ENCODE peak calls at places on chromosome 4, in five cellular contexts. W is CD8-positive, alpha-beta T cell; N is dorsolateral prefrontal cortex; S is left cardiac atrium; P is NCI-H1417 treated with DMSO at 0.1 percent for 48 hours. Z is an unnamed sample.

GRCh38 chr4:2500547-2500946 is 31.6 kb downstream of the RNF4 start:
- DNase-seq in W (no peak), N (no peak), S (no peak), P (no peak), Z (no peak)

GRCh38 chr4:77147400-77147782 is 9.6 kb upstream of the CCNG2 start:
- DNase-seq in W (no peak), N (no peak), S (no peak), P (no peak), Z (no peak)

GRCh38 chr4:165124488-165124887 is 11.8 kb upstream of the TMEM192 start:
- DNase-seq in W (no peak), N (no peak), S (no peak), P (no peak), Z (no peak)

GRCh38 chr4:54227261-54228063 is 1.6 kb upstream of the PDGFRA start:
- DNase-seq in W (no peak), N (no peak), S (peak; percentile 45), P (no peak), Z (no peak)

GRCh38 chr4:25117274-25117673 is 43.0 kb downstream of the SEPSECS start:
- DNase-seq in W (no peak), N (no peak), S (no peak), P (no peak), Z (no peak)

GRCh38 chr4:72909461-72909860 is 160.1 kb downstream of the COX18 start:
- DNase-seq in W (no peak), N (no peak), S (no peak), P (no peak), Z (no peak)

GRCh38 chr4:42519803-42520417 is 122.6 kb downstream of the SHISA3 start:
- DNase-seq in W (peak; percentile 52), N (peak; percentile 37), S (no peak), P (no peak), Z (no peak)

GRCh38 chr4:122997463-122998101 is 75.2 kb upstream of the NUDT6 start:
- DNase-seq in W (no peak), N (no peak), S (no peak), P (no peak), Z (no peak)

GRCh38 chr4:3372933-3373465 is 68.8 kb upstream of the HGFAC start:
- DNase-seq in W (no peak), N (no peak), S (peak; percentile 76), P (no peak), Z (no peak)

GRCh38 chr4:85527815-85528214 is 52.9 kb downstream of the ARHGAP24 start:
- DNase-seq in W (no peak), N (no peak), S (no peak), P (no peak), Z (peak; percentile 6)

GRCh38 chr4:81164623-81165416 is 50.2 kb downstream of the PRKG2 start:
- DNase-seq in W (no peak), N (no peak), S (no peak), P (no peak), Z (no peak)

GRCh38 chr4:99816611-99817309 is at the start of gene DAPP1:
- DNase-seq in W (peak; percentile 67), N (no peak), S (no peak), P (no peak), Z (no peak)

GRCh38 chr4:91448668-91449330 is 855.0 kb upstream of the GRID2 start:
- DNase-seq in W (no peak), N (no peak), S (no peak), P (no peak), Z (no peak)

GRCh38 chr4:17164656-17165055 is 266.2 kb upstream of the LDB2 start:
- DNase-seq in W (no peak), N (no peak), S (no peak), P (no peak), Z (no peak)

GRCh38 chr4:87746001-87746400 is 53.4 kb upstream of the IBSP start:
- DNase-seq in W (no peak), N (no peak), S (no peak), P (no peak), Z (no peak)

GRCh38 chr4:30836231-30836630 is 116.1 kb downstream of the PCDH7 start:
- DNase-seq in W (no peak), N (no peak), S (no peak), P (no peak), Z (no peak)

GRCh38 chr4:605702-606425 is 19.5 kb upstream of the PDE6B start:
- DNase-seq in W (no peak), N (no peak), S (no peak), P (no peak), Z (no peak)

GRCh38 chr4:190014771-190015537 is 12.1 kb downstream of the FRG2 start:
- DNase-seq in W (no peak), N (no peak), S (no peak), P (no peak), Z (no peak)

GRCh38 chr4:168856312-168856711 is 153.7 kb downstream of the CBR4 start:
- DNase-seq in W (no peak), N (no peak), S (no peak), P (no peak), Z (no peak)